ENCODE peak calls at places on chromosomes 4 and X, in four cellular contexts. T is HCT116, E is K562, Y is HepG2. C is an unnamed sample.

GRCh38 chrX:130028196-130028595 is 45.8 kb downstream of the BCORL1 start:
- DNase-seq in E (peak; percentile 59), T (peak; percentile 3), Y (no peak), C (peak; percentile 49)

GRCh38 chr4:85500110-85500867 is 25.3 kb downstream of the ARHGAP24 start:
- DNase-seq in Y (no peak), T (no peak), E (no peak), C (no peak)

GRCh38 chrX:74286950-74287349 is 17.0 kb upstream of the ZCCHC13 start:
- DNase-seq in T (no peak), Y (peak; percentile 1), E (no peak), C (no peak)

GRCh38 chr4:137474711-137475301 is 57.5 kb downstream of the PCDH18 start:
- DNase-seq in T (no peak), Y (no peak), E (no peak), C (peak; percentile 62)

GRCh38 chrX:149610511-149610910 is 15.4 kb upstream of the HSFX2 start:
- DNase-seq in E (no peak), T (no peak), Y (no peak), C (no peak)

GRCh38 chr4:151865327-151865726 is 104.5 kb upstream of the GATB start:
- DNase-seq in T (no peak), E (no peak), Y (no peak), C (peak; percentile 12)

GRCh38 chr4:151276787-151277557 is at the start of gene PRSS48:
- DNase-seq in T (peak; percentile 34), Y (peak; percentile 55), E (peak; percentile 62), C (peak; percentile 68)

GRCh38 chr4:153537493-153537960 is 71.4 kb downstream of the TMEM131L start:
- DNase-seq in T (no peak), Y (no peak), E (no peak), C (no peak)

GRCh38 chrX:49037883-49038475 is 5.2 kb downstream of the TFE3 start:
- DNase-seq in T (no peak), E (no peak), Y (no peak), C (no peak)

GRCh38 chr4:20544645-20545044 is 155.6 kb upstream of the PACRGL start:
- DNase-seq in Y (peak; percentile 14), E (peak; percentile 10), T (peak; percentile 8), C (peak; percentile 44)

GRCh38 chr4:94532016-94532789 is 80.5 kb downstream of the PDLIM5 start:
- DNase-seq in Y (no peak), T (peak; percentile 68), E (no peak), C (no peak)

GRCh38 chr4:127145001-127145400 is 487.8 kb upstream of the INTU start:
- DNase-seq in T (no peak), E (no peak), Y (no peak), C (no peak)

GRCh38 chrX:18702362-18703195 is 4.9 kb upstream of the PPEF1 start:
- DNase-seq in E (no peak), Y (no peak), T (no peak), C (no peak)

GRCh38 chrX:63434665-63435064 is 83.5 kb upstream of the SPIN4 start:
- DNase-seq in T (peak; percentile 18), E (peak; percentile 28), Y (no peak), C (no peak)

GRCh38 chr4:15774020-15774420 is 4.1 kb upstream of the CD38 start:
- DNase-seq in Y (no peak), T (no peak), E (no peak), C (no peak)

GRCh38 chrX:40883021-40883619 is 147.8 kb upstream of the MED14 start:
- DNase-seq in Y (no peak), E (no peak), T (no peak), C (no peak)

GRCh38 chrX:67619253-67619652 is 75.4 kb downstream of the AR start:
- DNase-seq in E (no peak), T (no peak), Y (no peak), C (no peak)

GRCh38 chr4:143768007-143768591 is 67.6 kb upstream of the FREM3 start:
- DNase-seq in Y (no peak), T (peak; percentile 45), E (no peak), C (no peak)

GRCh38 chr4:24980064-24980690 is 50.6 kb downstream of the LGI2 start:
- DNase-seq in Y (peak; percentile 33), E (peak; percentile 69), T (peak; percentile 61), C (peak; percentile 53)

GRCh38 chr4:68348577-68348976 is 1.3 kb downstream of the YTHDC1 start:
- DNase-seq in T (no peak), E (no peak), Y (no peak), C (no peak)

GRCh38 chr4:177283167-177283566 is 26.5 kb upstream of the NEIL3 start:
- DNase-seq in E (no peak), T (no peak), Y (no peak), C (no peak)

GRCh38 chr4:98746530-98746929 is 88.1 kb upstream of the TSPAN5 start:
- DNase-seq in Y (no peak), E (no peak), T (no peak), C (no peak)

GRCh38 chr4:176258135-176258534 is 10.9 kb downstream of the ASB5 start:
- DNase-seq in E (no peak), Y (no peak), T (no peak), C (no peak)

GRCh38 chr4:86846921-86847320 is 2.3 kb downstream of the SLC10A6 start:
- DNase-seq in T (no peak), Y (no peak), E (no peak), C (no peak)

GRCh38 chr4:128517739-128518510 is 230.3 kb upstream of the PGRMC2 start:
- DNase-seq in Y (peak; percentile 68), E (peak; percentile 69), T (peak; percentile 56), C (peak; percentile 31)

GRCh38 chr4:17544831-17545234 is 29.9 kb downstream of the CLRN2 start:
- DNase-seq in E (no peak), T (no peak), Y (peak; percentile 68), C (peak; percentile 36)

GRCh38 chr4:144449623-144450022 is 196.3 kb upstream of the HHIP start:
- DNase-seq in T (no peak), E (no peak), Y (no peak), C (no peak)

GRCh38 chrX:119729408-119730201 is 28.8 kb upstream of the SOWAHD start:
- DNase-seq in Y (peak; percentile 55), T (peak; percentile 54), E (peak; percentile 31), C (peak; percentile 66)

GRCh38 chr4:169854090-169854489 is 96.3 kb upstream of the HPF1 start:
- DNase-seq in Y (no peak), T (no peak), E (no peak), C (no peak)

GRCh38 chrX:77572322-77572721 is 125.1 kb downstream of the FGF16 start:
- DNase-seq in T (no peak), E (no peak), Y (no peak), C (no peak)

GRCh38 chr4:48483777-48484493 is 792 bp downstream of the SLC10A4 start:
- DNase-seq in E (peak; percentile 30), Y (no peak), T (no peak), C (peak; percentile 79)
- TF ChIP-seq ELF1 in E (no peak), Y (no peak), T (no peak), C (no peak)

GRCh38 chr4:7980036-7980435 is 40.4 kb upstream of the AFAP1 start:
- DNase-seq in T (no peak), Y (no peak), E (no peak), C (no peak)

GRCh38 chr4:7979652-7979968 is 39.9 kb upstream of the AFAP1 start:
- DNase-seq in Y (no peak), E (no peak), T (no peak), C (no peak)

GRCh38 chr4:7976634-7977033 is 37.0 kb upstream of the AFAP1 start:
- DNase-seq in E (no peak), T (no peak), Y (no peak), C (no peak)

GRCh38 chr4:7978907-7979651 is 39.4 kb upstream of the AFAP1 start:
- DNase-seq in E (no peak), T (no peak), Y (no peak), C (no peak)

GRCh38 chr4:7978489-7978888 is 38.8 kb upstream of the AFAP1 start:
- DNase-seq in E (no peak), T (peak; percentile 47), Y (no peak), C (no peak)
- TF ChIP-seq ELF1 in E (no peak), T (no peak), Y (no peak), C (no peak)

GRCh38 chr4:42398448-42399355 is 1.4 kb downstream of the SHISA3 start:
- DNase-seq in Y (no peak), E (no peak), T (no peak), C (no peak)

GRCh38 chr4:42399393-42399792 is 2.1 kb downstream of the SHISA3 start:
- DNase-seq in T (no peak), E (no peak), Y (no peak), C (no peak)

GRCh38 chr4:42396361-42397255 is 680 bp upstream of the SHISA3 start:
- DNase-seq in T (no peak), Y (no peak), E (no peak), C (no peak)

GRCh38 chr4:42397256-42397634 is at the start of gene SHISA3:
- DNase-seq in Y (no peak), E (no peak), T (no peak), C (peak; percentile 71)

DNA sequence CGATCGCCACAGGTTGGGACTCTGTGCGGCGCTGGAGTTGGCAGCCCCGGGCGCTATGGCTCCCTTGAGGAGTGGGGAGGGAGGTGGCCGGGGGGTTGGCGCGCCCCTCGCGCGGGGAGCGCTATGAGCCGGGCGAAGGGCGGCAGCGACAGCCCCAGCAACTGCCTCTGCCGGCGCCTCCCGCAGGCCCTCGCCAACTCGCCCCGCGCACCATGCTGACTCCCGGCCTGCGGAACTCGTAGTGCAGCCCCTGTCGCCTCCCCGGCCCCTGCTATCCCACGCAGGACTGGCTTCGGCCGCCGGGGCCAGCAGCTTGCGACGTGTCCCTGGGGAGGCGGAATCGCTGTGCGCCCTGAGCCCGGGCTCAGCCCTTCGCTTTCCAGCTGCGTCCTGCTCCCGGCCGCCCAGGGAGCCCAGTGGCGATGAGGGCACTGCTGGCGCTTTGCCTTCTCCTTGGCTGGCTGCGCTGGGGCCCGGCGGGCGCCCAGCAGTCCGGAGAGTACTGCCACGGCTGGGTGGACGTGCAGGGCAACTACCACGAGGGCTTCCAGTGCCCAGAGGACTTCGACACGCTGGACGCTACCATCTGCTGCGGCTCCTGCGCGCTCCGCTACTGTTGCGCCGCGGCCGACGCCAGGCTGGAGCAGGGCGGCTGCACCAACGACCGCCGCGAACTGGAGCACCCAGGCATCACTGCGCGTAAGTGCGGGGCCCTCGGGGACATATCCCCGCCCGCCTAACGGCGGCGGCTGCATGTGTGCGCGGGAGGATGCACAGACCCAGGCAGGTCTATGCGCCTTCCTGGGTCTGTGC is 553 bp downstream of the SHISA3 start:
- DNase-seq in T (no peak), E (no peak), Y (no peak), C (peak; percentile 81)
- TF ChIP-seq ELF1 in T (no peak), E (no peak), Y (no peak), C (no peak)

DNA sequence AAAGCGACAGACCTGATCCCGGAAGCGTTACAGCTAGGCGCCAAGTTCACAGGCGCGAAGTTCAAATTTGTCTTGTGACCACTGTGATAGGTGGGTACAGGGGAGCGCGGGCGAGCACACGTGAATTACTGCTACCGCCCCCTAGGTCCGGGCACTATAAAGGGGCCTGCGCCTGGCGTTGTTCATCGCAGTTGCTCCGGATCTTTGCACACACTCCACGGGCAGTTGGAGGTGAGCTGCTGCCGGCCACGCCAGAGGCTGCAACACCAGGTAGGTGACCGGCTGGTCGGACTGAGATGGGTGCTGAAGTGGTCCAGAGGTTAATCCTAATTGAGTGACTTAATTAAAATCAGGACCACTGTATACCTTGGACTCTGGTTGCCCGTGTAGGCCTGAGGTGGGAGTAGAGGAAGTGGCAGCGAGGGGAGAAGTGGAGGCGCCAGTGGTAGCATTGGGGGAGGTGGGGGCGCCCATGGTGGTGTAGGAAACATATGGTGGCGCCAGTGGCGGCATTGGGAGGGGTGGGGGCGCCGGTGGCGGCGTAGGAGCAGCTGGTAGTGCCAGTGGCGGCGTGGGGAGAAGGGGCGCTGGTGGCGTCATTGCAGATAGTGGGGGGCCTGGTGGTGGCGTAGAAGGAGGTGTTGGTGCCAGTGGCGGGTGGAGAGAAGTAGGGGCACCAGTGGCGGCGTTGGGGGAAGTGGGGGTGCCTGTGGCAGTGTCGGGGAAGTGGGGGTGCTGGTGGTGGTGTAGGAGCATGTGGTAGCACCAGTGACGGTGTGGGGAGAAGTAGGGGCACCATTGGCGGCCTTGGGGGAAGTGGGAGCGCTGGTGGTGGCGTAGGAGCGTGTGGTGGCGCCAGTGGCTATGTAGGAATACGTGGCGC is at the start of gene GCNA:
- DNase-seq in T (no peak), E (no peak), Y (no peak), C (peak; percentile 28)
- TF ChIP-seq ELF1 in T (no peak), E (no peak), Y (no peak), C (no peak)